ENCODE peak calls at places on chromosome 14, in four cellular contexts. L is fibroblast of lung, J is IMR-90, B is lung. C is an unnamed sample.

GRCh38 chr14:93799617-93800016 is 11.3 kb upstream of the PRIMA1 start:
- DNase-seq in L (no peak), J (no peak), B (no peak), C (no peak)

GRCh38 chr14:90194706-90195105 is 61.6 kb upstream of the PSMC1 start:
- DNase-seq in L (no peak), J (no peak), B (no peak), C (no peak)

GRCh38 chr14:103528158-103528511 is 861 bp upstream of the TRMT61A start:
- DNase-seq in L (no peak), J (no peak), B (no peak), C (peak; percentile 70)

GRCh38 chr14:77615231-77616132 is 955 bp downstream of the SPTLC2 start:
- DNase-seq in L (peak; percentile 49), J (peak; percentile 56), B (no peak), C (no peak)

GRCh38 chr14:91904483-91904882 is 37.1 kb upstream of the TC2N start:
- DNase-seq in L (no peak), J (no peak), B (no peak), C (no peak)

GRCh38 chr14:83163016-83163415 is 1629.4 kb upstream of the SEL1L start:
- DNase-seq in L (no peak), J (peak; percentile 45), B (no peak), C (no peak)

GRCh38 chr14:69657961-69658360 is 46.6 kb downstream of the SUSD6 start:
- DNase-seq in L (peak; percentile 78), J (peak; percentile 42), B (peak; percentile 61), C (no peak)

GRCh38 chr14:26548431-26548830 is 49.4 kb downstream of the NOVA1 start:
- DNase-seq in L (no peak), J (no peak), B (no peak), C (no peak)

GRCh38 chr14:85243306-85243705 is 286.6 kb upstream of the FLRT2 start:
- DNase-seq in L (no peak), J (no peak), B (no peak), C (no peak)

GRCh38 chr14:62718629-62719028 is 326.6 kb downstream of the KCNH5 start:
- DNase-seq in L (no peak), J (no peak), B (no peak), C (no peak)

GRCh38 chr14:101839236-101839635 is 77.7 kb downstream of the PPP2R5C start:
- DNase-seq in L (no peak), J (no peak), B (no peak), C (no peak)

GRCh38 chr14:95287176-95287754 is 32.4 kb downstream of the CLMN start:
- DNase-seq in L (no peak), J (no peak), B (no peak), C (no peak)

GRCh38 chr14:94631536-94632304 is 19.5 kb downstream of the SERPINA3 start:
- DNase-seq in L (no peak), J (no peak), B (no peak), C (no peak)

GRCh38 chr14:57508756-57509155 is 15.1 kb upstream of the CCDC198 start:
- DNase-seq in L (no peak), J (no peak), B (no peak), C (no peak)

GRCh38 chr14:75430526-75430925 is 2.7 kb downstream of the JDP2 start:
- DNase-seq in L (peak; percentile 50), J (peak; percentile 58), B (no peak), C (peak; percentile 50)

GRCh38 chr14:84042992-84043391 is 1487.0 kb upstream of the FLRT2 start:
- DNase-seq in L (no peak), J (no peak), B (no peak), C (no peak)

GRCh38 chr14:51116682-51117081 is 21.8 kb upstream of the TRIM9 start:
- DNase-seq in L (no peak), J (no peak), B (no peak), C (no peak)

GRCh38 chr14:66638688-66639087 is 130.7 kb downstream of the GPHN start:
- DNase-seq in L (peak; percentile 70), J (peak; percentile 50), B (no peak), C (no peak)

GRCh38 chr14:64966976-64967375 is 5.2 kb downstream of the RAB15 start:
- DNase-seq in L (no peak), J (no peak), B (peak; percentile 61), C (no peak)

GRCh38 chr14:64806202-64806861 is 73.4 kb downstream of the SPTB start:
- DNase-seq in L (peak; percentile 98), J (peak; percentile 92), B (peak; percentile 48), C (no peak)

GRCh38 chr14:103897075-103897947 is 30.9 kb upstream of the TDRD9 start:
- DNase-seq in L (no peak), J (no peak), B (peak; percentile 52), C (no peak)

GRCh38 chr14:88078525-88078924 is 73.6 kb downstream of the GPR65 start:
- DNase-seq in L (no peak), J (no peak), B (no peak), C (no peak)

GRCh38 chr14:72793154-72793725 is 100.7 kb downstream of the DPF3 start:
- DNase-seq in L (no peak), J (no peak), B (no peak), C (no peak)

GRCh38 chr14:26606729-26607128 is 8.9 kb upstream of the NOVA1 start:
- DNase-seq in L (peak; percentile 14), J (peak; percentile 19), B (no peak), C (no peak)

GRCh38 chr14:98208943-98209342 is 1063.1 kb downstream of the BCL11B start:
- DNase-seq in L (no peak), J (no peak), B (no peak), C (no peak)

GRCh38 chr14:80564051-80564450 is 352.7 kb upstream of the DIO2 start:
- DNase-seq in L (no peak), J (peak; percentile 16), B (no peak), C (no peak)

GRCh38 chr14:77023001-77023996 is 5.2 kb downstream of the IRF2BPL start:
- DNase-seq in L (peak; percentile 72), J (peak; percentile 38), B (no peak), C (peak; percentile 53)

GRCh38 chr14:101062065-101062450 is 158.5 kb upstream of the RTL1 start:
- DNase-seq in L (peak; percentile 31), J (no peak), B (no peak), C (no peak)

GRCh38 chr14:65239143-65239672 is 136.9 kb upstream of the MAX start:
- DNase-seq in L (peak; percentile 94), J (peak; percentile 77), B (no peak), C (no peak)

GRCh38 chr14:95361373-95362179 is 41.9 kb upstream of the CLMN start:
- DNase-seq in L (no peak), J (no peak), B (peak; percentile 38), C (peak; percentile 73)

GRCh38 chr14:100628225-100628624 is 41.0 kb upstream of the BEGAIN start:
- DNase-seq in L (no peak), J (no peak), B (no peak), C (no peak)

GRCh38 chr14:96225745-96226151 is 21.1 kb downstream of the BDKRB2 start:
- DNase-seq in L (peak; percentile 83), J (peak; percentile 64), B (no peak), C (no peak)

GRCh38 chr14:60753264-60754126 is 18.9 kb downstream of the MNAT1 start:
- DNase-seq in L (peak; percentile 58), J (peak; percentile 40), B (no peak), C (no peak)

GRCh38 chr14:71475916-71476315 is 456.3 kb upstream of the RGS6 start:
- DNase-seq in L (no peak), J (no peak), B (no peak), C (no peak)

DNA sequence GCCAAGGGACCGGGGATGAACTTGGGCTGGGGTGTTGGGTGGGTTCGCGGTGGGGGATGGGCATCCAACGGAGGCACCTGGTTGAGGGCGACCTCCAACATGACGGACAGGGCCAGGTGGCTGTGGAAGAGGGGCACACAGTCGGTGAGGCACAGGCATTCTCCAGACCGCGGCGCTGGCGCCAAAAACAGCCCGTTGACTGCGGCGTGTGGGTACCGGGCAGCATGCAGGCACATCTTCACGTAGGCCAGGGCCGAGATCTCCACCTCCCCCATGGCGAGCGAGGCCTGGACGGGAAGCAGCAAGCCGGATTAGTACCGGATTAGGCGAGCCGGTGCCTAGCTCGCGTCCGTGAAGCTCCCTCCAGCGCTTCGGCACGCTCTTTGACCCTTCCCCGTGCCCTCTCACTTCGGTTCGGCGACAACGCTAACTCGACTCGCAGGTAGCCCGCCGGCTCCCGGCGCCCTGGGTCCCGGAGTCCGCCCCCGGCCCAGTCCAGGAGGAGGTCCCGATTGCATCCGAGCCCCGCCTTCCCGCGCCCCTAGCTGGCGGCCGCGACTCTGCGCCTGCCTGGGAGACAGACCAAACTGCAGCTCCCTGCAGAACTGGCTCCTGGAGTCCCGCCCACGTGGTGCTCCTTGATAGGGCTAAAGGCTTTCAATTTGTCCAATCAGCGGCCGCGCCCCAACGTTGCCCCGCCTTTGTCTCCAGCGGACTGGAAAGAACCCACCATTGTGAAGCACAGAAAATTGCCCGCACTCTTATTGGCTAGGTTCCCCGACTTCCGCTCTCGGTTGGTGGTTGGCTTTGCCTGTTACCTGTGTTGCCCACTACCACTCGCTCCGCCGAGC is at the start of gene EMC9:
- DNase-seq in L (peak; percentile 99), J (peak; percentile 99), B (peak; percentile 100), C (peak; percentile 100)
- H3K4me1 ChIP-seq in L (peaks cover 15% of the 10 kb centered on the region), J (peaks cover 15% of the 10 kb centered on the region), B (peaks cover 8% of the 10 kb centered on the region), C (peaks cover 26% of the 10 kb centered on the region)

DNA sequence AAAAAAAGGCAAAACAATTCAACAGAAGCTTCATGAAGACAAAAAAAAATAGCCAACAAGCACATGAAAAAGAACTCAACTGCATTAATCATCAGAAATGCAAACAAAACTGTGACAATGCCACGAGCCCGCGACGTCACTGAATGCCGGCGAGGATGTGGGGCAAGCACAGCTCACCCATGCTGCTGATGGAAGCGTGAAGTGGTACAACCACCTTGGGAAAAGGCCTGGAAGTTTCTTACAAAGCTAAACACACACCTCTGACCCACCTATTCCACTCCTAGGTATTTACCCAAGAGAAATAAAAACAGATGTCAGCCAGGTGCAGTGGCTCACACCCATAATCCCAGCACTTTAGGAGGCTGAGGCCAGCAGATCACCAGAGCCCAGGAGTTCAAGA is 10.5 kb downstream of the BTBD6 start:
- DNase-seq in L (peak; percentile 30), J (peak; percentile 54), B (no peak), C (no peak)
- H3K4me1 ChIP-seq in L (peaks cover 2% of the 10 kb centered on the region), J (peaks cover 8% of the 10 kb centered on the region), B (peaks cover 3% of the 10 kb centered on the region), C (no peaks in the 10 kb centered on the region)

DNA sequence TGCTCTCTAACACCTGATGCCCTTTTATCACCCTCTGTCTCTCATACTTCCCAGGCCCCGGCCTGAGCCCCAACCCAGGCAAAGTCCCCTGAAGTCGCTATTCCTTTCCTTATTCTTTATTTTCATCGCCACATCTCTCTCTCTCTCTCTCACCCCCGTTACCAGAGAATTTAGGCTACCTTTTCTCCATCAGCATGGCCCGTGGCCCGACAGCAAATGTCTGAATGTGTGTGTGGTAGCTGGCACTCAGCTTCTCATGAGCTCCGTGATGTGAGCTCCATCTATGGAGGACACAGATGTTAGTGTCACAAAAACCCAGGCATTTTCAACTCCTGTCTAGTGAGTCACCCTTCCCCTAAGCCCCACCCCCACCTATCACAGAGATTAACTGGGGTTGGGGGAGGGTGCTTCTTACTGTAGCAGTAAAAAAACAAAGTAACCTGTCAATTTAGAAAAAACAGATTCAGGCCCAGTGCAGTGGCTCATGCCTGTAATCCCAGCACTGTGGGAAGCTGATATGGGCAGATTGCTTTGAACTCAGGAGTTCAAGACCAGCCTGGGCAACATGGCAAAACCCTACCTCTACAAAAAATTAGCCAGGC is 53.8 kb downstream of the VCPKMT start:
- DNase-seq in L (peak; percentile 85), J (peak; percentile 83), B (no peak), C (no peak)
- H3K4me1 ChIP-seq in L (peaks cover 24% of the 10 kb centered on the region), J (peaks cover 35% of the 10 kb centered on the region), B (peaks cover 7% of the 10 kb centered on the region), C (peaks cover 5% of the 10 kb centered on the region)

DNA sequence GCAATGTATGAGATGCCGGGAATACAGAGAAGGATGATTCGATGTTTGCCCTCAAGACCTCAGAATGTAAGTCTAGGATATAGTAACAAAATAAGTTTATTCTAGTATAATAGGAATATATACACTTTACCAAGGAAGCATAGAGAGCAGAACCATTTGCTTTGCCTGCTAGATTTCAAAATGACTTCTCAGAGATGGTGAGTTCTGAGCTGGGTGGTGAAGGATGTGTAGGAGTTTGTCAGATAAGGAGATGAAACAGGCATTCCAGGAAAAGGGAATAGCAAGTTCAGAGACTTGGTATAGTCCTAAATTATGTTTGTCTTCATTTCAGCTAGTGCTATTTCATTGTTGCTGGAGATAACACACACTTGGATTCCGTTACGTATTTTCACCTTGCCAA is 655.9 kb downstream of the DIO2 start:
- DNase-seq in L (no peak), J (no peak), B (no peak), C (no peak)
- H3K4me1 ChIP-seq in L (no peaks in the 10 kb centered on the region), J (peaks cover 4% of the 10 kb centered on the region), B (no peaks in the 10 kb centered on the region), C (no peaks in the 10 kb centered on the region)

C was measured in testis.